ENCODE peak calls at places on chromosomes 6 and 20, in four cellular contexts. N is astrocyte of the cerebellum, K is stomach, J is IMR-90. L is an unnamed sample.

GRCh38 chr6:149032599-149033405 is 284.7 kb upstream of the TAB2 start:
- DNase-seq in N (peak; percentile 96), K (no peak), J (peak; percentile 84), L (no peak)

GRCh38 chr6:99341862-99342455 is 7.5 kb downstream of the FAXC start:
- DNase-seq in N (no peak), K (no peak), J (no peak), L (no peak)

GRCh38 chr6:167112421-167112820 is 10.5 kb upstream of the CCR6 start:
- DNase-seq in N (no peak), K (no peak), J (no peak), L (no peak)

GRCh38 chr6:29647927-29648642 is 8.8 kb upstream of the MOG start:
- DNase-seq in N (no peak), K (no peak), J (peak; percentile 50), L (no peak)

GRCh38 chr20:57476073-57476526 is 48.8 kb downstream of the CTCFL start:
- DNase-seq in N (no peak), K (no peak), J (no peak), L (no peak)

GRCh38 chr6:135250751-135251356 is 69.7 kb downstream of the MYB start:
- DNase-seq in N (no peak), K (no peak), J (no peak), L (no peak)

GRCh38 chr20:32053648-32054047 is 1.6 kb downstream of the HCK start:
- DNase-seq in N (no peak), K (no peak), J (no peak), L (no peak)

GRCh38 chr6:46983007-46983411 is 59.1 kb downstream of the ADGRF1 start:
- DNase-seq in N (peak; percentile 34), K (no peak), J (no peak), L (peak; percentile 64)

GRCh38 chr6:78863576-78863975 is 3.8 kb upstream of the IRAK1BP1 start:
- DNase-seq in N (no peak), K (no peak), J (no peak), L (no peak)

GRCh38 chr6:167493961-167494697 is 169.2 kb downstream of the TTLL2 start:
- DNase-seq in N (no peak), K (no peak), J (no peak), L (no peak)

GRCh38 chr6:89215391-89215790 is 1.8 kb downstream of the GABRR1 start:
- DNase-seq in N (no peak), K (no peak), J (no peak), L (no peak)

GRCh38 chr6:78629154-78629721 is 238.1 kb upstream of the IRAK1BP1 start:
- DNase-seq in N (no peak), K (no peak), J (peak; percentile 14), L (no peak)

GRCh38 chr6:145559836-145560235 is 175.5 kb downstream of the EPM2A start:
- DNase-seq in N (no peak), K (no peak), J (no peak), L (no peak)

GRCh38 chr6:125066964-125067363 is 86.6 kb upstream of the TPD52L1 start:
- DNase-seq in N (peak; percentile 87), K (no peak), J (peak; percentile 30), L (no peak)

GRCh38 chr6:46293641-46294316 is 123.0 kb upstream of the ENPP5 start:
- DNase-seq in N (no peak), K (no peak), J (no peak), L (no peak)

GRCh38 chr6:73339340-73339739 is 14.7 kb downstream of the DPPA5 start:
- DNase-seq in N (no peak), K (no peak), J (no peak), L (no peak)

GRCh38 chr6:139230421-139230840 is 61.4 kb downstream of the TXLNB start:
- DNase-seq in N (no peak), K (no peak), J (peak; percentile 46), L (peak; percentile 81)

GRCh38 chr6:137167702-137168377 is 5.6 kb downstream of the IL22RA2 start:
- DNase-seq in N (no peak), K (no peak), J (no peak), L (no peak)

GRCh38 chr6:137162692-137163303 is 10.6 kb downstream of the IL22RA2 start:
- DNase-seq in N (no peak), K (no peak), J (no peak), L (no peak)

GRCh38 chr6:137166247-137167098 is 7.0 kb downstream of the IL22RA2 start:
- DNase-seq in N (no peak), K (no peak), J (no peak), L (no peak)

GRCh38 chr6:137163732-137164318 is 9.6 kb downstream of the IL22RA2 start:
- DNase-seq in N (no peak), K (no peak), J (no peak), L (no peak)

GRCh38 chr6:137165375-137166246 is 7.8 kb downstream of the IL22RA2 start:
- DNase-seq in N (no peak), K (peak; percentile 69), J (no peak), L (no peak)
- TF ChIP-seq CTCF in N (no peak), K (peak; percentile 26), J (peak; percentile 22), L (peak; percentile 75)

GRCh38 chr20:53626584-53626983 is 32.9 kb upstream of the ZNF217 start:
- DNase-seq in N (no peak), K (no peak), J (no peak), L (no peak)
- H3K4me3 ChIP-seq in N (no peak overlapping the region), K (no peak overlapping the region), J (no peak overlapping the region), L (no peak overlapping the region)

DNA sequence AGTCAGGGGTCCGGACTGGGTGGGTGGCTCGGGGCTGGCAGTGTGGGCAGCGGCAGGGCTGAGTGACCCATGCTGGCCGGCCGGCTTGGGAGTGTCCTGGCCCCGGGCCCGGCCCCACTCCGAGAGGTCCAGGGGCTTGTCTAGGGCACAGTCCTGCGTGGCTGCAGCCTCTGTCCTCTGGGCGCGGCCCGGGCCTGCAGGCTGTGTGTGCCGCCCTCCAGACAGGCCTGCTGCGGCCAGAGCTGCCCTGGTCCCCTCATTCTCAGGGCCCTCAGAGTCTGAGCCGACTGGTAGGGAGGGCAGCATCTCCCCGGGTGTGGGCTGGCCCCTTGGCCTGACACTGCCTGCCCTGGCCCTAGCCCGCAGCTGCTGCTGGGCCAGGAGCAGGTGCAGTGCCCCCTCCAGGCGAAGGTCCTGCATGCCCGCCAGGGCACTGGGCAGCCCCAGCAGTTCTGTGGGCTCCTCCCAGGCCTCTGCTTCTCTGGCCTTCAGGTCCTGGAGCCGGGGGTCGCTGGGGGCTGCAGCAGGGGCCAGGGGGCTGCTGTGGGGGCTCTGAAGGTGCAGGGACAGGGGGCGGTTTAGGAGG is 6.9 kb upstream of the CABLES2 start:
- DNase-seq in N (no peak), K (no peak), J (no peak), L (no peak)
- TF ChIP-seq CTCF in N (peak; percentile 26), K (no peak), J (peak; percentile 11), L (peak; percentile 14)

DNA sequence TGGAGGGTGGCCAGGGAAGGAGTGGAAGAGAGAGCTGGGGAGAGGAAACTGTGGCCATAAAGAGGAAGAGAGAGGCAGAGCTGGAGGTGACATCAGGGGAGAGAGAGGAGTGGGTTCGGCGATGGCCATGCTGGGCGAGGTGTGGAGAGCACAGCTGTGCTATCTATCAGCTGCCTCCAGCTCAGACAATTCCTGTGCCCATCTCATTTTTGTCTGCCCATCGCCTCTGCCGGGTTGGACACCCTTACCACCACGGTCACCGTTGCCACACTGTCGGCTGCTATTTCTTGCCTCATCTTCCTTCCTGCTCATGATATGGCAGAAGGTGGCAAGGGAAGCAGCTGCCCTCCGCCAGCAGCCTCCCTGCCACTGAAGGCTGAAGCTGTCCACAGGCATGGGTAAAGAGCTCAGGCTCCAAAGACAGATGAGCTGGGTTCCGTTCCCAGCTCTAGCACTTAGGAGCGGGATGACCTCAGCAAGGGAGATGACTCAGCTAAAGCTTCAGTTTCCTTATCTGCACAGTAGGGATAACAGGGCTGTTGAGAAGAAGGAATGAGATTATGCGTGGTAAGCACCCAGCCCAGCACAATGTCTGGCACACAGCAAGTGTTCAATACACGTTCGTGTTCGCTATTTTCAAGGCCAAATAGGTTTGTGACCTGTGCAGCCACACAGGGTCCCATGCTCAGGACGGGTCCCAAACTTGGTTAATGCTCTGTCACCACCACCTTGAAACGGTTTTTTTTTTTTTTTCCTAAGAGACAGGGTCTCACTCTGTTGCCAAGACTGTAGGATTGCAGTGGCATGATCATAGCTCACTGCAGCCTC is 21.9 kb upstream of the TAF8 start:
- DNase-seq in N (no peak), K (no peak), J (peak; percentile 86), L (no peak)
- H3K4me3 ChIP-seq in N (no peak overlapping the region), K (no peak overlapping the region), J (no peak overlapping the region), L (no peak overlapping the region)

GRCh38 chr6:116010400-116011095 is 50.1 kb downstream of the FRK start:
- DNase-seq in N (peak; percentile 56), K (peak; percentile 75), J (peak; percentile 75), L (peak; percentile 48)

GRCh38 chr6:116012471-116012949 is 48.2 kb downstream of the FRK start:
- DNase-seq in N (no peak), K (peak; percentile 32), J (peak; percentile 31), L (no peak)

GRCh38 chr6:116011520-116011919 is 49.2 kb downstream of the FRK start:
- DNase-seq in N (no peak), K (no peak), J (no peak), L (no peak)

GRCh38 chr6:116012966-116013365 is 47.7 kb downstream of the FRK start:
- DNase-seq in N (no peak), K (no peak), J (peak; percentile 25), L (no peak)

GRCh38 chr6:116011096-116011401 is 49.6 kb downstream of the FRK start:
- DNase-seq in N (no peak), K (no peak), J (no peak), L (no peak)
- TF ChIP-seq CTCF in N (no peak), K (no peak), J (no peak), L (no peak)

GRCh38 chr6:151377095-151377494 is 14.3 kb downstream of the ZBTB2 start:
- DNase-seq in N (no peak), K (no peak), J (no peak), L (no peak)
- H3K4me3 ChIP-seq in N (no peak overlapping the region), K (no peak overlapping the region), J (no peak overlapping the region), L (no peak overlapping the region)

GRCh38 chr20:60976139-60976538 is 275.9 kb upstream of the CDH4 start:
- DNase-seq in N (no peak), K (no peak), J (no peak), L (no peak)

GRCh38 chr20:60974022-60974421 is 278.0 kb upstream of the CDH4 start:
- DNase-seq in N (no peak), K (no peak), J (no peak), L (no peak)

GRCh38 chr20:60977896-60978295 is 274.2 kb upstream of the CDH4 start:
- DNase-seq in N (no peak), K (no peak), J (no peak), L (no peak)

DNA sequence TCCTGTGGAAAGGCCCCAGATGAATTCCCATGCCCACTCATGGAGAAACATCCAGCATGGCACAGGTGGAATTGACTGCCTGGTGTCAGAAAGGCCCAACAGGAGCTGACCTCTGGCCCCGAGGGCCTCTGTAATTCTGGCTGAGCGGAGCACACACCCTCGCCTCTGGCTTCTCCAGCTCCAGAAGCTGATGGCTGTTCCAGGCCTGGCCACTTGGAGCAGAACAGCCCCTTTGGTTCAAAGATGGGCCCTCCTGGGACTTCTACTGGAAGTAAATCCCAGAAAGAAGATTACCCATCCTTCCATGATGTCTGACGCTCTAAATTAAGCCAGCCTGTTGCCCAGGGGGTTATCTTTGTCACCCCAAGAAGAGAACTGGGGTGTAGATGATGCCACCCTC is 275.1 kb upstream of the CDH4 start:
- DNase-seq in N (no peak), K (no peak), J (no peak), L (no peak)
- TF ChIP-seq CTCF in N (no peak), K (no peak), J (no peak), L (no peak)